ENCODE peak calls at places on chromosomes 1 and 21, in seven cellular contexts. K is mesendoderm, J is neuronal stem cell, V is mesenchymal stem cell, M is H9, D is H1, L is trophoblast cell. A is an unnamed sample.
A peak's percentile ranks its signal among the peaks of the same experiment; 100 is the strongest.

GRCh38 chr1:226332947-226333346 is 24.0 kb upstream of the LIN9 start:
- DNase-seq in K (peak; percentile 60), J (no peak), V (peak; percentile 8), M (no peak), D (no peak), L (peak; percentile 93), A (no peak)

GRCh38 chr1:55386456-55386855 is 171.3 kb upstream of the USP24 start:
- DNase-seq in K (no peak), J (no peak), V (no peak), M (no peak), D (no peak), L (peak; percentile 80), A (no peak)

GRCh38 chr1:3940911-3941310 is 40.8 kb upstream of the C1orf174 start:
- DNase-seq in K (no peak), J (no peak), V (no peak), M (no peak), D (no peak), L (no peak), A (no peak)

GRCh38 chr1:113975211-113975895 is 3.9 kb upstream of the OLFML3 start:
- DNase-seq in K (no peak), J (no peak), V (peak; percentile 63), M (no peak), D (no peak), L (peak; percentile 11), A (peak; percentile 47)

GRCh38 chr1:75345538-75346292 is 211.5 kb downstream of the LHX8 start:
- DNase-seq in K (no peak), J (no peak), V (peak; percentile 7), M (no peak), D (no peak), L (peak; percentile 50), A (no peak)

GRCh38 chr1:42680045-42680444 is 2.2 kb upstream of the YBX1 start:
- DNase-seq in K (no peak), J (no peak), V (no peak), M (no peak), D (no peak), L (no peak), A (no peak)

GRCh38 chr1:94416901-94417701 is 1.1 kb upstream of the ABCD3 start:
- DNase-seq in K (peak; percentile 5), J (no peak), V (peak; percentile 70), M (no peak), D (no peak), L (peak; percentile 75), A (peak; percentile 89)

GRCh38 chr1:151491641-151492040 is 19.5 kb upstream of the CGN start:
- DNase-seq in K (no peak), J (no peak), V (no peak), M (no peak), D (no peak), L (no peak), A (no peak)

GRCh38 chr1:6220236-6220635 is 14.3 kb downstream of the RNF207 start:
- DNase-seq in K (no peak), J (no peak), V (no peak), M (no peak), D (no peak), L (peak; percentile 94), A (peak; percentile 49)

GRCh38 chr1:209673631-209674417 is 1.4 kb upstream of the G0S2 start:
- DNase-seq in K (peak; percentile 21), J (no peak), V (no peak), M (no peak), D (no peak), L (peak; percentile 21), A (no peak)

GRCh38 chr1:109904105-109904817 is 6.4 kb upstream of the CSF1 start:
- DNase-seq in K (no peak), J (no peak), V (no peak), M (no peak), D (no peak), L (no peak), A (no peak)

GRCh38 chr1:203306970-203307541 is 1.7 kb downstream of the BTG2 start:
- DNase-seq in K (peak; percentile 29), J (no peak), V (no peak), M (no peak), D (peak; percentile 67), L (no peak), A (no peak)

GRCh38 chr1:48878191-48878940 is 101.7 kb upstream of the BEND5 start:
- DNase-seq in K (peak; percentile 45), J (no peak), V (peak; percentile 71), M (no peak), D (no peak), L (no peak), A (peak; percentile 31)

GRCh38 chr1:9452516-9453158 is 86.6 kb upstream of the SLC25A33 start:
- DNase-seq in K (no peak), J (no peak), V (no peak), M (no peak), D (no peak), L (no peak), A (no peak)

GRCh38 chr1:85342177-85342576 is 65.7 kb upstream of the BCL10 start:
- DNase-seq in K (no peak), J (no peak), V (no peak), M (no peak), D (no peak), L (no peak), A (peak; percentile 77)

GRCh38 chr1:155070721-155071556 is 7.4 kb downstream of the EFNA4 start:
- DNase-seq in K (peak; percentile 94), J (peak; percentile 79), V (peak; percentile 73), M (peak; percentile 94), D (peak; percentile 85), L (peak; percentile 66), A (peak; percentile 64)

GRCh38 chr21:28111151-28111619 is 881.5 kb downstream of the LTN1 start:
- DNase-seq in K (no peak), J (no peak), V (peak; percentile 56), M (no peak), D (no peak), L (no peak), A (peak; percentile 92)

GRCh38 chr1:96183928-96184327 is 537.7 kb upstream of the PTBP2 start:
- DNase-seq in K (peak; percentile 1), J (no peak), V (no peak), M (no peak), D (no peak), L (no peak), A (no peak)

GRCh38 chr1:1291611-1292441 is 11.6 kb downstream of the SCNN1D start:
- DNase-seq in K (peak; percentile 79), J (no peak), V (peak; percentile 65), M (peak; percentile 84), D (peak; percentile 86), L (peak; percentile 84), A (peak; percentile 53)

GRCh38 chr1:7783178-7783711 is 846 bp upstream of the PER3 start:
- DNase-seq in K (peak; percentile 76), J (no peak), V (peak; percentile 67), M (peak; percentile 90), D (peak; percentile 82), L (peak; percentile 44), A (peak; percentile 24)

GRCh38 chr1:154344977-154345837 is 19.9 kb downstream of the ATP8B2 start:
- DNase-seq in K (peak; percentile 79), J (no peak), V (peak; percentile 45), M (peak; percentile 80), D (peak; percentile 86), L (peak; percentile 62), A (peak; percentile 35)

GRCh38 chr1:234704106-234704887 is 94.3 kb upstream of the IRF2BP2 start:
- DNase-seq in K (no peak), J (no peak), V (no peak), M (no peak), D (peak; percentile 19), L (no peak), A (no peak)

GRCh38 chr1:75203415-75204277 is 69.5 kb downstream of the LHX8 start:
- DNase-seq in K (peak; percentile 72), J (peak; percentile 50), V (peak; percentile 66), M (no peak), D (no peak), L (peak; percentile 79), A (peak; percentile 47)

GRCh38 chr1:204103121-204103741 is 30.3 kb downstream of the SOX13 start:
- DNase-seq in K (peak; percentile 68), J (no peak), V (peak; percentile 31), M (no peak), D (no peak), L (no peak), A (peak; percentile 16)

GRCh38 chr1:23424171-23424959 is at the start of gene TCEA3:
- DNase-seq in K (peak; percentile 40), J (no peak), V (peak; percentile 42), M (peak; percentile 44), D (peak; percentile 69), L (peak; percentile 59), A (no peak)

GRCh38 chr1:171833091-171833822 is 8.0 kb upstream of the DNM3 start:
- DNase-seq in K (no peak), J (no peak), V (no peak), M (no peak), D (no peak), L (no peak), A (peak; percentile 29)
- H3K79me1 ChIP-seq in K (no peaks in the 10 kb centered on the region), J (no peaks in the 10 kb centered on the region), V (no peaks in the 10 kb centered on the region), M (no peaks in the 10 kb centered on the region), D (no peaks in the 10 kb centered on the region), L (no peaks in the 10 kb centered on the region), A (no peaks in the 10 kb centered on the region)

DNA sequence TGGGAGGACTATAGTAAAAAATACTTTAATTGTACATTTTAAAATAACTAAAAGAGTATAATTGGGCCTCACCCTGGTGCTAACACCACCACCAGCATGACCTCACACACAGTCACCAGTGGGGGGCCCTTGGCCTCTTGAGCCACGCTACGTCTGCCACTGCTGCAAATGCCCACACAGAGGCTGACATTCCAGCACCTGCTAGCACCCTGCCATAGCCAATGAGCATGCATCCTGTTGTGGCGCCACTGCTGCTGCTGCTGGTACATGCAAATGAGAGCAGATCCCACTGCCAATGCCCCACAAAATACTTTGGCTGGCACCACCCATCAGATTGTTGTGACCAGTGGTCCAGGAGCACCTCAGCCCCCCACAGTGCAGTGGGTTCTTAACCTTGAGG is 31.5 kb upstream of the TNR start:
- DNase-seq in K (peak; percentile 16), J (no peak), V (no peak), M (peak; percentile 50), D (peak; percentile 47), L (no peak), A (no peak)
- H3K79me1 ChIP-seq in K (no peaks in the 10 kb centered on the region), J (no peaks in the 10 kb centered on the region), V (no peaks in the 10 kb centered on the region), M (no peaks in the 10 kb centered on the region), D (no peaks in the 10 kb centered on the region), L (no peaks in the 10 kb centered on the region), A (no peaks in the 10 kb centered on the region)

GRCh38 chr1:31231802-31232201 is 7.9 kb downstream of the NKAIN1 start:
- DNase-seq in K (no peak), J (no peak), V (no peak), M (no peak), D (no peak), L (no peak), A (no peak)
- H3K79me1 ChIP-seq in K (peaks cover 1% of the 10 kb centered on the region), J (peaks cover 2% of the 10 kb centered on the region), V (no peaks in the 10 kb centered on the region), M (no peaks in the 10 kb centered on the region), D (peaks cover 5% of the 10 kb centered on the region), L (no peaks in the 10 kb centered on the region), A (no peaks in the 10 kb centered on the region)

GRCh38 chr1:222817529-222817928 is 2.7 kb downstream of the DISP1 start:
- DNase-seq in K (peak; percentile 31), J (no peak), V (peak; percentile 97), M (no peak), D (no peak), L (peak; percentile 61), A (peak; percentile 99)

GRCh38 chr1:222818171-222818570 is 3.3 kb downstream of the DISP1 start:
- DNase-seq in K (no peak), J (no peak), V (no peak), M (no peak), D (no peak), L (no peak), A (no peak)

GRCh38 chr1:222813866-222814535 is 838 bp upstream of the DISP1 start:
- DNase-seq in K (no peak), J (no peak), V (peak; percentile 34), M (no peak), D (no peak), L (no peak), A (peak; percentile 49)

GRCh38 chr1:222814536-222815366 is at the start of gene DISP1:
- DNase-seq in K (peak; percentile 86), J (peak; percentile 71), V (peak; percentile 86), M (peak; percentile 82), D (peak; percentile 82), L (peak; percentile 89), A (peak; percentile 74)

GRCh38 chr1:222815367-222815765 is 527 bp downstream of the DISP1 start:
- DNase-seq in K (peak; percentile 53), J (no peak), V (peak; percentile 66), M (no peak), D (no peak), L (peak; percentile 68), A (no peak)
- H3K79me1 ChIP-seq in K (peaks cover 2% of the 10 kb centered on the region), J (no peaks in the 10 kb centered on the region), V (peaks cover 3% of the 10 kb centered on the region), M (no peaks in the 10 kb centered on the region), D (no peaks in the 10 kb centered on the region), L (peaks cover 8% of the 10 kb centered on the region), A (peaks cover 14% of the 10 kb centered on the region)

A was measured in IMR-90.